ENCODE peak calls at places on chromosome 12, in six cellular contexts. H, F, V, B, G and I are unnamed samples.

GRCh38 chr12:50257226-50258166 is 25.8 kb downstream of the LIMA1 start:
- DNase-seq in V (no peak), F (no peak), H (no peak), B (no peak), G (no peak), I (no peak)

GRCh38 chr12:115341442-115341841 is 657.5 kb upstream of the TBX3 start:
- DNase-seq in B (peak; percentile 84), H (peak; percentile 65), F (peak; percentile 17), V (peak; percentile 87), G (peak; percentile 89), I (no peak)

GRCh38 chr12:55707841-55708694 is at the start of gene ITGA7:
- DNase-seq in B (peak; percentile 78), G (peak; percentile 94), F (no peak), H (no peak), V (peak; percentile 90), I (peak; percentile 96)

GRCh38 chr12:64669270-64669842 is 59.1 kb downstream of the RASSF3 start:
- DNase-seq in H (no peak), B (peak; percentile 25), G (no peak), F (no peak), V (peak; percentile 68), I (peak; percentile 59)

GRCh38 chr12:76586764-76587395 is 27.3 kb upstream of the OSBPL8 start:
- DNase-seq in G (peak; percentile 58), V (no peak), B (no peak), F (peak; percentile 40), H (no peak), I (no peak)

GRCh38 chr12:123038486-123038885 is 58.0 kb downstream of the ARL6IP4 start:
- DNase-seq in H (no peak), B (no peak), V (no peak), F (no peak), G (no peak), I (no peak)

GRCh38 chr12:49369723-49370145 is 2.5 kb downstream of the SPATS2 start:
- DNase-seq in H (no peak), G (peak; percentile 84), F (no peak), V (no peak), B (peak; percentile 34), I (no peak)

GRCh38 chr12:57086951-57087688 is 1.8 kb upstream of the NAB2 start:
- DNase-seq in V (peak; percentile 96), F (peak; percentile 33), B (peak; percentile 95), G (peak; percentile 96), H (peak; percentile 91), I (peak; percentile 93)

GRCh38 chr12:132717011-132717410 is 6.4 kb downstream of the PGAM5 start:
- DNase-seq in F (no peak), V (no peak), B (no peak), G (peak; percentile 73), H (no peak), I (peak; percentile 75)

GRCh38 chr12:16171348-16171747 is 106.1 kb downstream of the SLC15A5 start:
- DNase-seq in F (no peak), H (no peak), G (no peak), B (no peak), V (no peak), I (no peak)

GRCh38 chr12:30515351-30515750 is 180.3 kb downstream of the IPO8 start:
- DNase-seq in V (no peak), F (no peak), G (no peak), B (no peak), H (no peak), I (no peak)

GRCh38 chr12:100359822-100360221 is 2.9 kb downstream of the SLC17A8 start:
- DNase-seq in H (no peak), V (no peak), G (no peak), F (no peak), B (no peak), I (no peak)

GRCh38 chr12:92411687-92412086 is 266.0 kb upstream of the BTG1 start:
- DNase-seq in F (no peak), G (no peak), B (no peak), V (no peak), H (no peak), I (no peak)

GRCh38 chr12:3049596-3050314 is 27.4 kb upstream of the TSPAN9 start:
- DNase-seq in V (no peak), H (no peak), B (no peak), G (peak; percentile 72), F (no peak), I (no peak)

GRCh38 chr12:122870867-122871664 is 24.9 kb downstream of the VPS37B start:
- DNase-seq in V (peak; percentile 65), B (no peak), G (peak; percentile 82), F (no peak), H (no peak), I (peak; percentile 46)

GRCh38 chr12:41418586-41418985 is 230.5 kb downstream of the PDZRN4 start:
- DNase-seq in B (no peak), H (no peak), F (no peak), G (no peak), V (no peak), I (no peak)

GRCh38 chr12:93440043-93440835 is 1.5 kb downstream of the UBE2N start:
- DNase-seq in F (no peak), H (no peak), B (no peak), G (peak; percentile 26), V (no peak), I (no peak)

GRCh38 chr12:115174928-115175327 is 491.0 kb upstream of the TBX3 start:
- DNase-seq in H (no peak), B (no peak), V (no peak), F (no peak), G (no peak), I (no peak)

GRCh38 chr12:63266988-63267387 is 116.0 kb upstream of the AVPR1A start:
- DNase-seq in B (no peak), G (no peak), V (no peak), H (no peak), F (no peak), I (no peak)

GRCh38 chr12:129193263-129193871 is 340.1 kb downstream of the GLT1D1 start:
- DNase-seq in H (no peak), G (peak; percentile 62), F (no peak), V (no peak), B (no peak), I (no peak)

GRCh38 chr12:115606040-115606439 is 671.5 kb downstream of the MED13L start:
- DNase-seq in G (no peak), V (no peak), H (no peak), F (no peak), B (no peak), I (no peak)

GRCh38 chr12:110906985-110907384 is 13.4 kb downstream of the MYL2 start:
- DNase-seq in G (peak; percentile 4), F (no peak), V (no peak), B (no peak), H (no peak), I (no peak)

GRCh38 chr12:104566244-104566993 is 109.7 kb downstream of the CHST11 start:
- DNase-seq in B (no peak), H (no peak), V (no peak), G (no peak), F (no peak), I (no peak)

GRCh38 chr12:107042801-107043200 is 50.5 kb downstream of the CRY1 start:
- DNase-seq in F (no peak), H (no peak), B (no peak), G (no peak), V (no peak), I (no peak)
- H3K27ac ChIP-seq in F (no peak overlapping the region), H (no peak overlapping the region), B (no peak overlapping the region), G (no peak overlapping the region), V (no peak overlapping the region), I (no peak overlapping the region)

DNA sequence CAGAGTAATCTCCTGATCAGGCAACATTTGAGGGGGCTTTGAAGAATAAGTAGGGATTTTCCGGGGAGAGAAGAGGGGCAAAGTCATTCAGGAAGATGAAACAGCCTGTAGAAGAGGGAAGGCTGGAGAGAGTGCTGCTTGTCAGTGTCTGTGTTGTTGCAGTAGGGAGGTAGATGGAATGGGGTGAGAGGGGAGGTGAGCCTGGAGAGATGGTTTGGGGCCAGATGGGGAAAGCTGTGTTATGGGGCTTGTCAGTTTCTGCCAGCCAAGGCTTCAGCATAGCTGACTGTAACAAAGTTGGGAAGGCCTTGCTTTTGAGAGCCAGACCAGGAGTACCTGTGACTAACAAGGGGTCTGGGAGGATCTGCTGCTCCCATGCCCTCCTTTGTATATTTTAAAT is 18.0 kb downstream of the BICD1 start:
- DNase-seq in F (no peak), G (no peak), V (no peak), H (no peak), B (no peak), I (no peak)
- H3K27ac ChIP-seq in F (no peak overlapping the region), G (peak overlapping the region; percentile 55), V (no peak overlapping the region), H (no peak overlapping the region), B (no peak overlapping the region), I (no peak overlapping the region)

GRCh38 chr12:6391013-6391412 is 7.1 kb downstream of the LTBR start:
- DNase-seq in G (peak; percentile 54), B (no peak), H (no peak), F (no peak), V (peak; percentile 30), I (peak; percentile 75)
- H3K27ac ChIP-seq in G (no peak overlapping the region), B (no peak overlapping the region), H (no peak overlapping the region), F (no peak overlapping the region), V (no peak overlapping the region), I (no peak overlapping the region)

GRCh38 chr12:47774664-47775063 is 1.6 kb downstream of the SLC48A1 start:
- DNase-seq in H (no peak), F (no peak), V (no peak), B (peak; percentile 16), G (peak; percentile 83), I (no peak)

GRCh38 chr12:47776471-47777143 is 3.6 kb downstream of the SLC48A1 start:
- DNase-seq in G (peak; percentile 87), V (no peak), F (no peak), H (no peak), B (no peak), I (no peak)

GRCh38 chr12:47773858-47774580 is 981 bp downstream of the SLC48A1 start:
- DNase-seq in G (peak; percentile 91), H (no peak), V (no peak), B (no peak), F (no peak), I (no peak)

GRCh38 chr12:47777151-47777550 is 4.1 kb downstream of the SLC48A1 start:
- DNase-seq in H (no peak), F (no peak), G (peak; percentile 58), V (no peak), B (no peak), I (no peak)

GRCh38 chr12:47775100-47775911 is 2.3 kb downstream of the SLC48A1 start:
- DNase-seq in B (peak; percentile 21), F (peak; percentile 56), H (no peak), V (no peak), G (peak; percentile 90), I (no peak)
- H3K27ac ChIP-seq in B (peak overlapping the region; percentile 56), F (peak overlapping the region; percentile 99), H (peak overlapping the region; percentile 62), V (no peak overlapping the region), G (peak overlapping the region; percentile 62), I (peak overlapping the region; percentile 77)

DNA sequence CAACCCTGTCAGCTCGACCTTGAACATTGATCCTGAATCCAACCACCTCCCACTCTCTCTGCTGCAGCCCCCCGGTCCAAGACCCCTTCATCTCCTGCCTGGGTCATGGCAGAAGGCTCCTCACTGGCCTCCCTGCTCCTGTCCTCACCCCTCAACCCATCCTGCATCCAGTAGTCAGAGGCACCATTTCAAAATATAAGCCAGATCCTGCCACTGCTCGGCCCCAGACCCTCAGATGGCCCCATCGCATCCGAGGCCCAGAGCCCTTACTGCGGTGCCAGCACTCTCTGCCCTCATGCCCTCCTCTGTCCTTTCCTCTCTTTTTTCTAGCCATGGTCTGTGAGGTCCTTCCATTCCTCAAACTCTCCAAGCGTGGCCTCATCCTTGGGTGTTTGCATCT is 34.3 kb upstream of the LHX5 start:
- DNase-seq in V (no peak), H (no peak), F (no peak), G (no peak), B (no peak), I (no peak)
- H3K27ac ChIP-seq in V (no peak overlapping the region), H (no peak overlapping the region), F (no peak overlapping the region), G (no peak overlapping the region), B (no peak overlapping the region), I (no peak overlapping the region)

GRCh38 chr12:69330475-69331473 is 17.4 kb upstream of the LYZ start:
- DNase-seq in G (peak; percentile 22), V (no peak), F (peak; percentile 12), H (no peak), B (no peak), I (peak; percentile 54)
- H3K27ac ChIP-seq in G (no peak overlapping the region), V (no peak overlapping the region), F (no peak overlapping the region), H (no peak overlapping the region), B (no peak overlapping the region), I (peak overlapping the region; percentile 51)